ENCODE peak calls at places on chromosomes 12 and 14, in ten cellular contexts. J, F, B, I, P, M, X, Q, Y and U are unnamed samples.

GRCh38 chr12:643478-644292 is 19.6 kb downstream of the NINJ2 start:
- DNase-seq in J (no peak), F (peak; percentile 79), B (peak; percentile 68), I (no peak), P (no peak), M (no peak), X (no peak), Q (no peak), Y (peak; percentile 74), U (no peak)

GRCh38 chr14:104866451-104867370 is 1.6 kb downstream of the CEP170B start:
- DNase-seq in J (no peak), F (no peak), B (no peak), I (no peak), P (no peak), M (no peak), X (no peak), Q (no peak), Y (no peak), U (no peak)

GRCh38 chr14:63542231-63542999 is 762 bp downstream of the PPP2R5E start:
- DNase-seq in J (peak; percentile 26), F (no peak), B (peak; percentile 73), I (no peak), P (peak; percentile 21), M (no peak), X (no peak), Q (no peak), Y (peak; percentile 4), U (no peak)

GRCh38 chr14:23172096-23172495 is 11.4 kb downstream of the SLC7A8 start:
- DNase-seq in J (no peak), F (no peak), B (no peak), I (no peak), P (no peak), M (no peak), X (no peak), Q (no peak), Y (no peak), U (no peak)

GRCh38 chr14:50864911-50865310 is 6.9 kb upstream of the ABHD12B start:
- DNase-seq in J (no peak), F (no peak), B (no peak), I (no peak), P (no peak), M (no peak), X (no peak), Q (no peak), Y (no peak), U (no peak)

GRCh38 chr12:542290-543113 is 82.8 kb downstream of the B4GALNT3 start:
- DNase-seq in J (no peak), F (no peak), B (peak; percentile 31), I (no peak), P (no peak), M (no peak), X (no peak), Q (no peak), Y (no peak), U (no peak)

GRCh38 chr14:105577339-105577861 is 51.0 kb downstream of the TMEM121 start:
- DNase-seq in J (no peak), F (peak; percentile 75), B (peak; percentile 48), I (no peak), P (no peak), M (no peak), X (no peak), Q (no peak), Y (no peak), U (no peak)

GRCh38 chr14:90903101-90903500 is 86.9 kb upstream of the TTC7B start:
- DNase-seq in J (peak; percentile 75), F (peak; percentile 73), B (no peak), I (peak; percentile 18), P (peak; percentile 36), M (peak; percentile 79), X (no peak), Q (peak; percentile 57), Y (peak; percentile 65), U (peak; percentile 35)

GRCh38 chr14:102532204-102532658 is 22.7 kb upstream of the ANKRD9 start:
- DNase-seq in J (peak; percentile 42), F (no peak), B (no peak), I (no peak), P (peak; percentile 32), M (peak; percentile 64), X (no peak), Q (no peak), Y (no peak), U (peak; percentile 37)

GRCh38 chr12:11877102-11877826 is 193.5 kb upstream of the BCL2L14 start:
- DNase-seq in J (no peak), F (no peak), B (no peak), I (no peak), P (no peak), M (no peak), X (no peak), Q (no peak), Y (peak; percentile 44), U (no peak)

GRCh38 chr12:45730116-45730841 is 773 bp downstream of the ARID2 start:
- DNase-seq in J (peak; percentile 63), F (peak; percentile 78), B (peak; percentile 69), I (peak; percentile 46), P (peak; percentile 48), M (peak; percentile 56), X (no peak), Q (peak; percentile 66), Y (peak; percentile 53), U (peak; percentile 33)

GRCh38 chr14:46734287-46734686 is 82.7 kb upstream of the RPL10L start:
- DNase-seq in J (no peak), F (no peak), B (peak; percentile 19), I (no peak), P (no peak), M (no peak), X (no peak), Q (no peak), Y (no peak), U (no peak)

GRCh38 chr12:77946541-77947021 is 115.9 kb downstream of the NAV3 start:
- DNase-seq in J (peak; percentile 37), F (no peak), B (no peak), I (peak; percentile 51), P (peak; percentile 62), M (peak; percentile 57), X (no peak), Q (no peak), Y (no peak), U (no peak)

GRCh38 chr14:89291351-89291940 is 125.6 kb downstream of the FOXN3 start:
- DNase-seq in J (no peak), F (no peak), B (no peak), I (no peak), P (no peak), M (no peak), X (no peak), Q (no peak), Y (no peak), U (no peak)

GRCh38 chr12:86134571-86134970 is 121.6 kb downstream of the MGAT4C start:
- DNase-seq in J (peak; percentile 1), F (no peak), B (no peak), I (peak; percentile 51), P (peak; percentile 72), M (peak; percentile 13), X (no peak), Q (peak; percentile 16), Y (no peak), U (no peak)

GRCh38 chr12:109084425-109084824 is 8.8 kb downstream of the ALKBH2 start:
- DNase-seq in J (no peak), F (no peak), B (no peak), I (no peak), P (no peak), M (no peak), X (no peak), Q (no peak), Y (no peak), U (no peak)

GRCh38 chr12:101490286-101490920 is 15.3 kb downstream of the SPIC start:
- DNase-seq in J (peak; percentile 1), F (peak; percentile 46), B (no peak), I (no peak), P (no peak), M (no peak), X (no peak), Q (no peak), Y (peak; percentile 30), U (no peak)
- TF ChIP-seq CTCF in J (no peak), F (peak; percentile 43), B (no peak), I (no peak), P (peak; percentile 41), M (no peak), X (no peak), Q (no peak), Y (no peak), U (no peak)

GRCh38 chr12:104589215-104589614 is 132.5 kb downstream of the CHST11 start:
- DNase-seq in J (no peak), F (no peak), B (no peak), I (no peak), P (no peak), M (no peak), X (no peak), Q (no peak), Y (no peak), U (no peak)
- H3K4me3 ChIP-seq in J (no peak overlapping the region), F (no peak overlapping the region), B (no peak overlapping the region), I (no peak overlapping the region), P (no peak overlapping the region), M (no peak overlapping the region), X (no peak overlapping the region), Q (no peak overlapping the region), Y (no peak overlapping the region), U (no peak overlapping the region)

GRCh38 chr14:22044193-22044592 is 370.6 kb upstream of the OR4E1 start:
- DNase-seq in J (no peak), F (no peak), B (no peak), I (no peak), P (no peak), M (no peak), X (no peak), Q (no peak), Y (no peak), U (no peak)

GRCh38 chr14:22046063-22046462 is 372.4 kb upstream of the OR4E1 start:
- DNase-seq in J (no peak), F (no peak), B (no peak), I (no peak), P (no peak), M (no peak), X (no peak), Q (no peak), Y (no peak), U (no peak)

GRCh38 chr14:22052795-22053194 is 379.2 kb upstream of the OR4E1 start:
- DNase-seq in J (no peak), F (no peak), B (no peak), I (no peak), P (no peak), M (no peak), X (no peak), Q (no peak), Y (no peak), U (no peak)

GRCh38 chr14:22047105-22047504 is 373.5 kb upstream of the OR4E1 start:
- DNase-seq in J (no peak), F (peak; percentile 55), B (no peak), I (no peak), P (no peak), M (no peak), X (no peak), Q (no peak), Y (peak; percentile 57), U (no peak)
- TF ChIP-seq CTCF in J (no peak), F (peak; percentile 37), B (no peak), I (peak; percentile 14), P (peak; percentile 10), M (no peak), X (no peak), Q (peak; percentile 12), Y (peak; percentile 48), U (no peak)

DNA sequence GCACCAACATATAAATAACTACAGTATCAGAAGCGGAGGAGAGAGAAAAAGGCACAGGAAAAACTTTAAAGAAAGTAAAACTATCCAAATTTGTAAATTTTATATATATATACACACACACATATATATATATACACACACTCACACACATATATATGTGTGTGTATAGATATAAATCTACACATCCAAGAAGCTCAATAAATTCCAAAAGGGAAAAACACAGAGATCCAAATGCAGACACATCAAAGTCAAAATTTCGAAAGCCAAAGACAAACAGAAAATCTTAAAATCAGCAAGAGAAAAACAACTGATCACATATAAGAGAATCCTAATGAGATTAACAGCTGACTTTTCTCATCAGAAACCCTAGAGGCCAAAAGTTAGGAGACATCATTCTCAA is 37.3 kb downstream of the PARP11 start:
- DNase-seq in J (no peak), F (no peak), B (no peak), I (no peak), P (no peak), M (no peak), X (no peak), Q (no peak), Y (no peak), U (no peak)
- H3K4me3 ChIP-seq in J (no peak overlapping the region), F (no peak overlapping the region), B (no peak overlapping the region), I (no peak overlapping the region), P (no peak overlapping the region), M (no peak overlapping the region), X (no peak overlapping the region), Q (no peak overlapping the region), Y (no peak overlapping the region), U (no peak overlapping the region)